ENCODE peak calls at places on chromosomes 2 and 18, in four cellular contexts. C is lower lobe of right lung, O is pancreas, S is stomach. I is an unnamed sample. For H3K4me1, the result is how much of the 10 kb centered on the place peaks cover.

GRCh38 chr18:67456691-67457090 is 59.8 kb downstream of the DSEL start:
- DNase-seq in C (no peak), O (no peak), S (no peak), I (no peak)

GRCh38 chr2:235495373-235496238 is 1.8 kb downstream of the AGAP1 start:
- DNase-seq in C (no peak), O (no peak), S (no peak), I (no peak)

GRCh38 chr2:113175736-113176695 is 2.2 kb downstream of the PSD4 start:
- DNase-seq in C (no peak), O (no peak), S (no peak), I (no peak)

GRCh38 chr2:157055660-157056199 is 201.8 kb upstream of the GALNT5 start:
- DNase-seq in C (no peak), O (no peak), S (no peak), I (no peak)

GRCh38 chr2:128577141-128577930 is 258.7 kb upstream of the HS6ST1 start:
- DNase-seq in C (no peak), O (no peak), S (peak), I (no peak)

GRCh38 chr2:142777742-142778141 is 99.7 kb upstream of the KYNU start:
- DNase-seq in C (no peak), O (no peak), S (no peak), I (no peak)

GRCh38 chr2:88753833-88754584 is 62.5 kb downstream of the RPIA start:
- DNase-seq in C (no peak), O (no peak), S (no peak), I (peak)

GRCh38 chr2:50401772-50402653 is 629.9 kb downstream of the NRXN1 start:
- DNase-seq in C (no peak), O (peak), S (peak), I (no peak)

GRCh38 chr18:33729556-33729955 is 151.5 kb downstream of the ASXL3 start:
- DNase-seq in C (no peak), O (no peak), S (no peak), I (no peak)

DNA sequence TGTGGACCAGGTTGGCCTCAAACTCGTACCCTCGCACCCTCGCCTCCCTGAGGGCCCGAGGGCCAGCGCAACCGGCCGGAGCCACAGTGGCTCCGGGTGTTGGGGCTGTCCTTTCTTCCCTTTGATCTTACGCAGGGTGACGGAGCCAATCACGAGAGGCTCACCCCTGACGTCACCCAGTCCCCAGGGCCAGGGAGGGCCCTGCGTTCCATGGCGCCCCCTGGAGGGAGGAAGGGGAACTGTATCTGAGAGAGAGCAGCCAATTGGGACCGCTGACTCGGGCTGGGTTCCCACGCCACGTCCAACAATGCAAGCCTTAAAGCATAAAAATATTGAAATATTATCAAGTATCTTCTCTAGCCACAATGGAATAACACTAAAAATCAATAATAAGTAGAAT is 432.8 kb upstream of the LRRTM4 start:
- DNase-seq in C (no peak), O (no peak), S (no peak), I (no peak)
- H3K4me1 ChIP-seq in C (under half), O (under half), S (under half), I (under half)

GRCh38 chr2:203660465-203660864 is 46.0 kb upstream of the CD28 start:
- DNase-seq in C (no peak), O (no peak), S (no peak), I (no peak)
- H3K4me1 ChIP-seq in C (under half), O (under half), S (under half), I (under half)

GRCh38 chr18:77053616-77054287 is 78.8 kb downstream of the MBP start:
- DNase-seq in C (no peak), O (peak), S (no peak), I (no peak)

GRCh38 chr18:77054606-77055428 is 77.8 kb downstream of the MBP start:
- DNase-seq in C (peak), O (peak), S (peak), I (peak)

GRCh38 chr18:77052656-77053309 is 79.8 kb downstream of the MBP start:
- DNase-seq in C (peak), O (peak), S (no peak), I (no peak)

GRCh38 chr18:77055429-77056310 is 76.9 kb downstream of the MBP start:
- DNase-seq in C (peak), O (peak), S (peak), I (no peak)

GRCh38 chr18:77054288-77054605 is 78.3 kb downstream of the MBP start:
- DNase-seq in C (no peak), O (no peak), S (no peak), I (no peak)
- H3K4me1 ChIP-seq in C (half or more), O (under half), S (half or more), I (half or more)

GRCh38 chr2:205746408-205746785 is 64.1 kb downstream of the NRP2 start:
- DNase-seq in C (peak), O (no peak), S (peak), I (no peak)
- H3K4me1 ChIP-seq in C (under half), O (under half), S (under half), I (under half)

GRCh38 chr2:48259811-48260210 is 270.1 kb upstream of the STON1 start:
- DNase-seq in C (no peak), O (no peak), S (no peak), I (no peak)

GRCh38 chr2:48254839-48255238 is 275.1 kb upstream of the STON1 start:
- DNase-seq in C (no peak), O (no peak), S (no peak), I (no peak)

GRCh38 chr2:48253301-48253700 is 276.7 kb upstream of the STON1 start:
- DNase-seq in C (no peak), O (no peak), S (no peak), I (no peak)

GRCh38 chr2:48258750-48259149 is 271.2 kb upstream of the STON1 start:
- DNase-seq in C (no peak), O (no peak), S (no peak), I (no peak)

GRCh38 chr2:48257456-48257855 is 272.5 kb upstream of the STON1 start:
- DNase-seq in C (no peak), O (no peak), S (no peak), I (no peak)
- H3K4me1 ChIP-seq in C (under half), O (under half), S (under half), I (under half)

GRCh38 chr2:105748564-105748963 is 3.9 kb downstream of the NCK2 start:
- DNase-seq in C (no peak), O (no peak), S (no peak), I (no peak)
- H3K4me1 ChIP-seq in C (under half), O (under half), S (half or more), I (half or more)

GRCh38 chr2:104702451-104702850 is 151.5 kb upstream of the POU3F3 start:
- DNase-seq in C (no peak), O (no peak), S (no peak), I (no peak)

GRCh38 chr2:104702026-104702425 is 151.9 kb upstream of the POU3F3 start:
- DNase-seq in C (no peak), O (no peak), S (no peak), I (no peak)

GRCh38 chr2:104701471-104701911 is 152.4 kb upstream of the POU3F3 start:
- DNase-seq in C (no peak), O (no peak), S (no peak), I (no peak)

GRCh38 chr2:104703669-104704068 is 150.2 kb upstream of the POU3F3 start:
- DNase-seq in C (no peak), O (no peak), S (no peak), I (no peak)

DNA sequence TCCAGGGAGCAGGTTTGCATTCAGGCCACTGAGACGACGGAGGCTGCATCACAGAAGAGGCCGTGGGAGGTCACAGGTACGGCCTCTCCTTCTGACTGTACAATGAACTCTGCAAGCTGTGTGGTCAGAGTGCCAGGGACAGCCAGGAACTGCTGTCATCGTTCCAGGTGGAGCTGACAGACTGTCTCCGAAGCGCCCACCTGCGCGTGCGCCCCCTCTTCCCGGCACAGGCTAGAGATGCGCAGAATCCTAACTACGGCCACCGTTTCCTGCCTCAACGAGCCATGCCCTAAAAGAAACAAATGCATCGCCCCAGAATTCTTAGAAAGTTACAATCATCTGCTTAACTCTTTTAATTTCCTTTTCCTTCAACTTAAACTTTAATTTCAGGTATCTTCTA is 149.1 kb upstream of the POU3F3 start:
- DNase-seq in C (no peak), O (no peak), S (no peak), I (no peak)
- H3K4me1 ChIP-seq in C (under half), O (under half), S (under half), I (under half)

DNA sequence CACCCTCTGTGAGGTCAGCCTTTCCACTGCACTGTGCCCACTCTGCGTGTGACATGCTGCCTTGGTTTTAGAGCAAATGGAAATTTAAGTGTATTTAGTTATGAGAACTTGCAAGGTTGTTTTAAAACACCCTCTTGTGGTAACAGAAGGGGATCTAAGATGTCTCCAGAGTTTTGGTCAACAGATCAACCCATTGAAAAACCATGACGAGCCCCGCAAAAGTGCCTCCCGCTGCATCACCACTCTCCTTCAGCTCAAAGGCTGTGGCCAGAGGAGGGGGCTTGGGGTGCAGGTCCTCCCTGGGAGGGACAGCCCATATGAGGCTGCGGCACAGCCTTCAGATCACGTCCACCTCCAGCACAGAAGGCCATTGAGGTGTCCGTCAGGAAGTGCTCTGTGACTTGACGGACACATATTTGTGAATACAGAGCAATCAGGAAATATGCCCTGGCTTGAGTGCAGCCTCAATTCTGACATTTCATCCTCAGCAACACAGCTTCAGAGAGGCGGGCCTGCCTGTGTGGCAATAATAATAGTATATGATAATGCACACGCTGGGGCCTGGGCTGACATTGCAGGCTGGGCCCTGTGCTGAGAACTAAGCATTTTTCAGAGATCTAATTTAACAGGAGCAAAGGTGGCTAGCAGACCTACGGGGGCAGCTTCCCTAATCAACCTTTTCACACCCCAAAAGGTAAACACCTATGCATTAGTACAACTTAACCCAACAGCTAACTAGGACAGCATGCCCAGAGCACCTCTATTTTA is 213.9 kb downstream of the ANAPC1 start:
- DNase-seq in C (no peak), O (no peak), S (no peak), I (no peak)
- H3K4me1 ChIP-seq in C (under half), O (under half), S (under half), I (under half)

I was measured in CD4-positive, alpha-beta memory T cell.